ENCODE peak calls at places on chromosomes 7 and 10, in five cellular contexts. O is HAP-1, H is adrenal gland, S is tibial artery, C is foreskin keratinocyte. G is an unnamed sample. For H3K4me1, the result is how much of the 10 kb centered on the place peaks cover.

GRCh38 chr10:13776861-13777301 is 190.1 kb downstream of the PRPF18 start:
- DNase-seq in O (no peak), H (no peak), S (no peak), C (peak), G (peak)

GRCh38 chr10:100184426-100185219 is 1.2 kb downstream of the ERLIN1 start:
- DNase-seq in O (peak), H (no peak), S (no peak), C (no peak), G (no peak)

GRCh38 chr7:84422790-84423189 is 228.2 kb upstream of the SEMA3A start:
- DNase-seq in O (no peak), H (no peak), S (no peak), C (peak), G (no peak)

GRCh38 chr7:76372984-76373833 is 14.4 kb upstream of the YWHAG start:
- DNase-seq in O (no peak), H (peak), S (no peak), C (peak), G (peak)

GRCh38 chr7:142375710-142376313 is 118.0 kb upstream of the PRSS58 start:
- DNase-seq in O (no peak), H (no peak), S (no peak), C (peak), G (peak)

GRCh38 chr7:504221-505081 is 15.2 kb downstream of the PDGFA start:
- DNase-seq in O (no peak), H (no peak), S (no peak), C (no peak), G (no peak)

GRCh38 chr7:130356760-130357611 is 12.4 kb downstream of the CPA5 start:
- DNase-seq in O (no peak), H (peak), S (peak), C (peak), G (peak)

GRCh38 chr10:96478317-96478716 is 35.4 kb downstream of the TLL2 start:
- DNase-seq in O (no peak), H (no peak), S (no peak), C (no peak), G (no peak)

GRCh38 chr7:149719050-149719899 is 54.1 kb downstream of the ZNF467 start:
- DNase-seq in O (no peak), H (no peak), S (no peak), C (peak), G (no peak)

GRCh38 chr7:37354661-37355131 is 94.0 kb downstream of the ELMO1 start:
- DNase-seq in O (no peak), H (peak), S (peak), C (no peak), G (no peak)

GRCh38 chr10:67808706-67809105 is 29.3 kb downstream of the DNAJC12 start:
- DNase-seq in O (no peak), H (no peak), S (no peak), C (no peak), G (no peak)

GRCh38 chr10:67114945-67115344 is 189.1 kb downstream of the LRRTM3 start:
- DNase-seq in O (no peak), H (no peak), S (no peak), C (no peak), G (no peak)

GRCh38 chr7:95430864-95431263 is 4.0 kb downstream of the PON2 start:
- DNase-seq in O (no peak), H (peak), S (no peak), C (peak), G (no peak)

GRCh38 chr7:128201067-128201689 is 39.9 kb upstream of the LEP start:
- DNase-seq in O (peak), H (no peak), S (no peak), C (no peak), G (no peak)

GRCh38 chr7:87810130-87810529 is 66.0 kb downstream of the SLC25A40 start:
- DNase-seq in O (no peak), H (no peak), S (no peak), C (no peak), G (no peak)

GRCh38 chr10:35167342-35167741 is 40.7 kb downstream of the CREM start:
- DNase-seq in O (no peak), H (no peak), S (no peak), C (no peak), G (no peak)

GRCh38 chr7:22934023-22934422 is 79.9 kb downstream of the HYCC1 start:
- DNase-seq in O (no peak), H (no peak), S (no peak), C (no peak), G (no peak)

GRCh38 chr10:58565256-58565655 is 52.6 kb downstream of the BICC1 start:
- DNase-seq in O (no peak), H (no peak), S (no peak), C (no peak), G (no peak)

GRCh38 chr10:113518415-113518814 is 34.4 kb upstream of the HABP2 start:
- DNase-seq in O (no peak), H (no peak), S (no peak), C (no peak), G (no peak)

GRCh38 chr7:44944821-44945220 is 34.0 kb downstream of the MYO1G start:
- DNase-seq in O (no peak), H (no peak), S (no peak), C (no peak), G (no peak)

GRCh38 chr7:70506463-70506862 is 625.5 kb upstream of the GALNT17 start:
- DNase-seq in O (peak), H (no peak), S (no peak), C (no peak), G (no peak)

GRCh38 chr7:87628780-87629569 is 777 bp downstream of the RUNDC3B start:
- DNase-seq in O (peak), H (peak), S (no peak), C (peak), G (peak)

GRCh38 chr10:21888959-21889358 is 114.6 kb downstream of the DNAJC1 start:
- DNase-seq in O (no peak), H (no peak), S (no peak), C (no peak), G (no peak)

GRCh38 chr10:75617485-75618155 is 186.2 kb downstream of the LRMDA start:
- DNase-seq in O (no peak), H (no peak), S (peak), C (no peak), G (no peak)

GRCh38 chr7:140810830-140811556 is 113.7 kb downstream of the BRAF start:
- DNase-seq in O (peak), H (peak), S (peak), C (peak), G (peak)

GRCh38 chr7:69166979-69167516 is 431.2 kb upstream of the AUTS2 start:
- DNase-seq in O (no peak), H (no peak), S (no peak), C (peak), G (no peak)

GRCh38 chr7:88599528-88599927 is 160.0 kb upstream of the ZNF804B start:
- DNase-seq in O (no peak), H (no peak), S (no peak), C (no peak), G (no peak)

GRCh38 chr7:284762-285722 is 4.9 kb upstream of the FOXL3 start:
- DNase-seq in O (no peak), H (no peak), S (no peak), C (no peak), G (no peak)

GRCh38 chr10:98338896-98339295 is 70.9 kb upstream of the LOXL4 start:
- DNase-seq in O (no peak), H (no peak), S (no peak), C (no peak), G (no peak)

DNA sequence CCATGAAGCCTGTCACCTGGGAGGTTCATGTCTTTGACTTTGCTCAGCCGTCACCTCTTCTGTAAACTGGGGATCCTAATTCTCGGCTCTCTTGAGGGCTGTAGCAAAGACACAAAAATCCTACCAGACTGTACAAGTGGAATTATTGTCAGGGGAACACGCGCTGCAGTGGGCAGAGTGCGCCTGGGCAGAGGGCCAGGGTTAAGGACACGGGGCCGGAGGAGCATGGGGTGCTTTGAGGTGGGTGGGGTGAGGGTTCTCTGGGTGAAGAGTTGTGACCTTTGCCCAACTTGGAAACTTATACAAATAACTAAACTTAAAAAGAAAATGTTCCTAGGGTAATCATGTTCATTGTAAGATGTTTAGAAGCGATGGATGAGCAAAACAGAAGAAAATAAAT is 36.0 kb downstream of the PALD1 start:
- DNase-seq in O (no peak), H (no peak), S (no peak), C (no peak), G (no peak)
- H3K4me1 ChIP-seq in O (under half), H (under half), S (under half), C (under half), G (under half)

DNA sequence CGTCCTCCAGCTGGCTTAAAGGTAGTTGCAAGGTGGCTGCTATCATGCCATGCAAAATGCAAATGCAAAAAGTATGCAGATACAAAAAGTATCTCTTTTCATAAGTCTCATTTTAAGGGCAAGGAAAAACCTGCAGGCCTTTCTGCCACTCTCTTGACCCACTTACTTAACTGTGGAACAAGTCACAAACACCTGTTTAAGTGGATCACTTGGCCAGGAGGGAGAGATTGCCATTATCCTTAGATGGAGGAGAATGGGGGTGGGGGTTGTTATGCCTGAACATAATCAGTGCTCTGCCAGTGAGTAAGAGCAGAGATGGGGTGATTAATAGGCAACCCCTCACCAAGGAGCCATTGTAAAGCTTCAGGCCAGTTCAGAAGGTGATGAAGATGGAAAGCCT is 25.1 kb upstream of the HERPUD2 start:
- DNase-seq in O (no peak), H (no peak), S (no peak), C (no peak), G (no peak)
- H3K4me1 ChIP-seq in O (under half), H (under half), S (under half), C (under half), G (under half)

GRCh38 chr10:124701038-124701365 is 43.2 kb downstream of the FAM53B start:
- DNase-seq in O (no peak), H (no peak), S (no peak), C (no peak), G (no peak)
- H3K4me1 ChIP-seq in O (under half), H (half or more), S (under half), C (under half), G (under half)

DNA sequence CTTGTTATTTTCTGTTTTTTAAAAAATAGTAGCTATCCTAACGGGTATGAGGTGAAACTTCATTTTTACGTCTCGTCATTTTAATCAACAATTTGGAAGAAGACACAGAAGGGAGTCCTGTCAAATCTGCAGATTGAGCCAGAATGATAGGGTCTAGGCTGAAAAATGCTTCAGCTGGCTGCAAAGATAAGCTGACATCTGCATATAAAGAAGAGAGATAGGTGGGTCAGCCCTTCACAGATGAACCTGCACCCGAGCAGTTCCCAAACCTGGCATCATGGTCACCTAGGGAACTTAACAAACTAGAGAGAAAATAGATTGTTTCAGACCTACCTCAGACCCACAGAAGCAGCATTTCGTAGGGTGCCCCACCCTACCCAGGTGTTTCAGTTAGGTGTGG is 35.2 kb upstream of the BMPR1A start:
- DNase-seq in O (no peak), H (no peak), S (no peak), C (no peak), G (no peak)
- H3K4me1 ChIP-seq in O (under half), H (under half), S (under half), C (under half), G (under half)

GRCh38 chr7:3069767-3070449 is 26.2 kb upstream of the CARD11 start:
- DNase-seq in O (no peak), H (no peak), S (no peak), C (no peak), G (no peak)
- H3K4me1 ChIP-seq in O (under half), H (under half), S (under half), C (under half), G (under half)

GRCh38 chr10:20874261-20874660 is 22.9 kb downstream of the NEBL start:
- DNase-seq in O (no peak), H (no peak), S (no peak), C (no peak), G (no peak)

GRCh38 chr10:20877554-20877953 is 19.6 kb downstream of the NEBL start:
- DNase-seq in O (no peak), H (no peak), S (no peak), C (no peak), G (no peak)

GRCh38 chr10:20870839-20871238 is 26.3 kb downstream of the NEBL start:
- DNase-seq in O (no peak), H (no peak), S (no peak), C (no peak), G (no peak)

DNA sequence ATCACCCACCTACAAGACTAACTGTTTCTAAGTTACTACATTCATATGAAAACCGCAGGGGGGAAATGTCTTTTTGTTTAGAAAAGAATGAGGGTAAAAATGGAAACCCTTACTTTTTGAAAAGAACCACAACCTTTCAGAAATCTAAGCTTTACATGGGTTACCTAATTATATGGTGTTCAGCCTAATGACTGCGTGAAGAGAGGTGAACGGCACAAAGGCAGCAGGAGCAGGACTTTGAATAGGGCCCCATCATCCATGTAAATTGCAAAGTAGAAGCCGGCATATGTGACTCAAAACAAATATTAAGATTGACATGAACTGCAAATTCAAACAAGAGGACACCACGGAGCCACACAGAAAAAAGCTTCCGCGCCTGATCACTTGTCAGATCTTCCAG is 25.1 kb downstream of the NEBL start:
- DNase-seq in O (no peak), H (no peak), S (no peak), C (no peak), G (no peak)
- H3K4me1 ChIP-seq in O (under half), H (under half), S (under half), C (under half), G (under half)

GRCh38 chr10:119737827-119738226 is 12.0 kb downstream of the INPP5F start:
- DNase-seq in O (peak), H (peak), S (no peak), C (peak), G (peak)
- H3K4me1 ChIP-seq in O (under half), H (under half), S (half or more), C (under half), G (under half)

DNA sequence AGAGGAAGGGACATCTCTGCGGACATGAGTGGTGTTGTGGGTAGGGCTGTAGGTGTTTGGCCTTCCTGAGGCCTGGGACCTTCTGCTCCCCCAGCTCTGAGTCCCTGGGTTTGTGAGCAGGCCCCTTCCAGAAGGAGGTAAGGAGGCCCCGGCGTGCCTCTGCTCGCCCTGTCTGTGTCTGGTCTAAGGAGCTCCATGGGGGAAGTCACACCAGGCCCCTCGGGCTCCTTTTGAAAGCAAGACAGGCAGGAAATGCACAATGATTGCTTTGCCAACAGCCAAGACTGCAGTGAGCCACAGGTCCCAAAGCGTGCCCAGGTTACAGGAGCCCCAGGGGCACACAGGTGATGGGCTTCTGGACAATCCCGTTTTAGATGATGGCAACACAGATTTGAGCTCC is 89.5 kb downstream of the FAM53B start:
- DNase-seq in O (no peak), H (no peak), S (no peak), C (peak), G (no peak)
- H3K4me1 ChIP-seq in O (under half), H (under half), S (under half), C (under half), G (under half)

GRCh38 chr10:72013202-72013945 is 49.2 kb downstream of the CHST3 start:
- DNase-seq in O (no peak), H (peak), S (no peak), C (no peak), G (no peak)

GRCh38 chr10:72014197-72014596 is 50.0 kb downstream of the CHST3 start:
- DNase-seq in O (no peak), H (no peak), S (no peak), C (no peak), G (no peak)

GRCh38 chr10:72016608-72017310 is 52.6 kb downstream of the CHST3 start:
- DNase-seq in O (no peak), H (peak), S (peak), C (no peak), G (no peak)

GRCh38 chr10:72014785-72015480 is 50.7 kb downstream of the CHST3 start:
- DNase-seq in O (no peak), H (no peak), S (no peak), C (no peak), G (no peak)

GRCh38 chr10:72015868-72016267 is 51.7 kb downstream of the CHST3 start:
- DNase-seq in O (no peak), H (no peak), S (no peak), C (no peak), G (no peak)
- H3K4me1 ChIP-seq in O (under half), H (half or more), S (half or more), C (under half), G (under half)

G was measured in PC-9.